ENCODE peak calls at places on chromosomes 12 and 14, in four cellular contexts. O is fibroblast of mammary gland, T is PC-3, Y is AG04450. V is an unnamed sample.

GRCh38 chr12:42141981-42142606 is 2.6 kb downstream of the GXYLT1 start:
- DNase-seq in O (no peak), T (no peak), Y (no peak), V (no peak)

GRCh38 chr12:107903377-107904061 is 129.0 kb downstream of the ASCL4 start:
- DNase-seq in O (no peak), T (peak), Y (no peak), V (no peak)

GRCh38 chr14:55458800-55459577 is 18.6 kb upstream of the TBPL2 start:
- DNase-seq in O (peak), T (peak), Y (no peak), V (peak)

GRCh38 chr14:98498019-98498885 is 773.7 kb downstream of the BCL11B start:
- DNase-seq in O (no peak), T (no peak), Y (no peak), V (peak)

GRCh38 chr12:25583545-25583944 is 30.5 kb upstream of the LMNTD1 start:
- DNase-seq in O (peak), T (peak), Y (no peak), V (peak)

GRCh38 chr12:106051853-106052531 is 86.8 kb downstream of the NUAK1 start:
- DNase-seq in O (no peak), T (no peak), Y (no peak), V (no peak)

GRCh38 chr12:26097046-26097878 is 27.6 kb downstream of the BHLHE41 start:
- DNase-seq in O (peak), T (peak), Y (peak), V (peak)

GRCh38 chr12:122979908-122980191 is 631 bp upstream of the ARL6IP4 start:
- DNase-seq in O (no peak), T (no peak), Y (no peak), V (peak)

GRCh38 chr14:74619672-74620131 is 7.7 kb upstream of the LTBP2 start:
- DNase-seq in O (peak), T (peak), Y (peak), V (peak)

GRCh38 chr12:104630230-104630670 is 173.5 kb downstream of the CHST11 start:
- DNase-seq in O (no peak), T (no peak), Y (no peak), V (no peak)

GRCh38 chr12:57887631-57888406 is 41.3 kb upstream of the CTDSP2 start:
- DNase-seq in O (peak), T (peak), Y (no peak), V (peak)

DNA sequence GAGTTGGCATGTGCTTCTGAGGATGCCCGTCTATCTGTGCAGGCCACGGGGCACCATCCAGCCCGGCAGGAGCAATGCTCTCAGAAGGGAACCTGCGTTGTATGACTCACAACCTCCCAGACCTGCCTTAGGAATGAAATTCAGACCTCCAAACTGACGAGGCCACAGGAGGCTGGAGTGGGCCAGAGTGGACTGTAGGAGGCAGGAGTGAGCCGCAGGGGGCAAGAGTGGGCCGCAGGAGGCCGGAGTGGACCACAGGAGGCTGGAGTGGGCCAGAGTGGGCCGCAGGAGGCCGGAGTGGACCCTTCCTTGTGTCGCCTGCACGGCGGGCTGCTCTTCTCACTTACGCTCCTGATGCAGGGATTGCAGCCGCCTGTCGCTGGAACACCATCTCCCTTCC is 11.1 kb upstream of the FBRSL1 start:
- DNase-seq in O (no peak), T (peak), Y (no peak), V (peak)
- TF ChIP-seq CTCF in O (no peak), T (peak), Y (peak), V (no peak)

DNA sequence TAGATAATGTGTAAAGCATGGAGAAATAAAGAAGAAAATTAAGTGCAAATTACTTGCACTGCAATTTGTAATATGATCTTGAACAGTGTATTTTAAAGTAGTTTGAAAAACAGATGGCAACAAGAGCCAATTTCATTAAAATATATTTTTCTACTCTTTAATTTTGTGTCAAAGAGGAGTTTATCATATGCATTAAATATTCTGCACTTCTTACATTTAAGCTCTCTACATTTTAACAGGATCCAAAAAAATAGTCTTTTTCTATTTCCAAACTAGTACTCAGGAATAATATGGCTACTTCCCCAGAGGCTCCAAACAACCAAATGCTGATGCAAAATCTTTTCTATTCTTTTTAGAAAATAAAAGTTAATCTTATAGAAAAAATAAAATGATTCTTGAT is 1221.5 kb downstream of the FSCB start:
- DNase-seq in O (no peak), T (no peak), Y (no peak), V (no peak)
- TF ChIP-seq CTCF in O (no peak), T (no peak), Y (no peak), V (no peak)

GRCh38 chr12:22535478-22535877 is 8.9 kb downstream of the C2CD5 start:
- DNase-seq in O (no peak), T (no peak), Y (no peak), V (no peak)
- TF ChIP-seq CTCF in O (no peak), T (no peak), Y (no peak), V (no peak)

DNA sequence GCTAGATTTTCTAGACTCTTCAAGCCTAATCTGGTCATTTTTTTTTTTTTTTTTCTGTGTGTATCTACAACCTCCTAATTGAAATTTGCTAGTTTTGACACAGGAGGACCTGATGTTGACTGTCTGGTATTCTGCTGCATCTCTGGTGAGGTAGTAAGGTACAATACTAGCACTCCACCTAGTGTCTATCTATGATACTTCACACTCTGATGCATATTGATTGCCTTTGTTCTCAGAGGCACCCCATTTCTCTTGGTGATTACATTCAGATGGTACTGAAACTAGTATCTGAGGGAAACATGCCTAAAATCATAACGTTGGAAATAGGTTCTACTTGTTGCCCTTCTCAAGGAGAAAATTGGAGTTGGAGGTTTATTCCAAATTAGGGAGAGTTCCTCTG is 930.5 kb upstream of the NOVA1 start:
- DNase-seq in O (peak), T (peak), Y (no peak), V (peak)
- TF ChIP-seq CTCF in O (peak), T (peak), Y (no peak), V (peak)

GRCh38 chr12:53098354-53098981 is 1.0 kb downstream of the IGFBP6 start:
- DNase-seq in O (peak), T (peak), Y (no peak), V (peak)

GRCh38 chr12:53097207-53097563 is 282 bp upstream of the IGFBP6 start:
- DNase-seq in O (peak), T (no peak), Y (no peak), V (peak)

GRCh38 chr12:53098982-53099651 is 1.6 kb downstream of the IGFBP6 start:
- DNase-seq in O (peak), T (peak), Y (peak), V (peak)

GRCh38 chr12:53096761-53097160 is 706 bp upstream of the IGFBP6 start:
- DNase-seq in O (no peak), T (no peak), Y (no peak), V (no peak)

GRCh38 chr12:53097564-53098353 is at the start of gene IGFBP6:
- DNase-seq in O (peak), T (peak), Y (no peak), V (peak)
- TF ChIP-seq CTCF in O (no peak), T (no peak), Y (no peak), V (no peak)

DNA sequence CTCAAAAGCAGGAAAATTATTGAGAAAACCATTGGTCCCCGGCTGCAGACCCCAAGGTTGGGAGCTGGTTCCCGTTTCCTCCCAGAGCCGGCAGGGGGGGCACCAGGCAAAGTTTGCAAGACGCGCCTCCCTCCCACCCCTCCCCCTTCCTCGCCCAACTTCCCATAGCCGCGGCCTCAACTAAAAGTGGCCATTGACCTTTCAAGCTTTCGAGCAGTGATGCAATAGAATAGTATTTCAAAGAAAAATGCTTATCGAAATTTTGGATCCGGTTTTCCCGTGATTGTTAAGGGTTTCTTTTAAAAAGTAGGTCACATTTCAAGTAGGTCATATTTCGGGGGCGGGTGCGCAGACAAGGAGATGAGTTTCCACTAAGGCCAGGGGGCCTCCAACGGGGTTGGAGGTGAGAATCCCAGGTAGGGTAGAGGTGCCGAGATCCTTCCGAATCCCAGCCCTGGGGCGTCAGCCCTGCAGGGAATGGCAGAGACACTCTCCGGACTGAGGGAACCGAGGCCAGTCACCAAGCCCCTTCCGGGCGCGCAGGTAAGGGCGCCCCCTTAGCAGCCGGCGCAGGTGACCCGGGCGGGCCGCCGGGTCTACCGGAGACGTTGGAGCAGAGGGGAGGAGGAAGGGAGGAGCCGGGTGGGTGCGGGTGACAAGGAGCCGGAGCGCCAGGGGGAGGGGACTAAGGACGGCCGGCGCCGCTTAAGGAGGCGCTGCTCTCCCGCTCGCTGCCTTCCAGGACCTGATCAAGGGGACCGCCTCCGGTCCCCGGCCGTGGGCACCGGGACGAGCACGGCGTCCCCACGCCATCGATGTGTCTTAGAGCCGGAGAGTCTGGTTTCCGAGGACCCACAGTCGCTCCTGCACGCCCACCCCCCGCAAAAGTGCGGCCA is 2.6 kb upstream of the SOCS2 start:
- DNase-seq in O (peak), T (peak), Y (peak), V (peak)
- TF ChIP-seq CTCF in O (peak), T (peak), Y (peak), V (peak)

V was measured in MCF 10A.